ENCODE peak calls at places on chromosomes 16 and 17, in nine cellular contexts. H is NCI-H446; K is anterior cingulate cortex; X is Right ventricle myocardium inferior; A is fibroblast of lung; R is effector memory CD4-positive, alpha-beta T cell; N is activated gamma-delta T cell treated with anti-CD3 and anti-CD28 coated beads, Interleukin-2, amount 50 U/mL, for 16 hours; G is GM06990; F is GM10248. D is an unnamed sample.
A peak's percentile ranks its signal among the peaks of the same experiment; 100 is the strongest.

GRCh38 chr16:66950971-66951790 is 9.9 kb upstream of the CES3 start:
- DNase-seq in K (no peak), X (no peak), G (no peak), N (no peak), R (no peak), H (no peak), F (no peak), A (no peak), D (no peak)

GRCh38 chr16:560701-561412 is 663 bp downstream of the PRR35 start:
- DNase-seq in X (no peak), G (no peak), R (no peak), F (no peak), A (no peak), H (no peak), N (no peak), K (no peak), D (no peak)

GRCh38 chr17:55576237-55576998 is 65.2 kb upstream of the SMIM36 start:
- DNase-seq in G (no peak), K (no peak), F (no peak), N (no peak), A (peak; percentile 87), X (no peak), R (no peak), H (no peak), D (no peak)

GRCh38 chr17:19706791-19707727 is 9.3 kb downstream of the SLC47A2 start:
- DNase-seq in A (no peak), H (no peak), G (no peak), X (no peak), F (no peak), R (no peak), N (no peak), K (no peak), D (no peak)

GRCh38 chr16:7422489-7422888 is 89.8 kb downstream of the RBFOX1 start:
- DNase-seq in G (no peak), R (no peak), A (no peak), N (no peak), H (no peak), X (no peak), K (peak; percentile 9), F (no peak), D (no peak)

GRCh38 chr17:19683117-19683516 is 33.3 kb downstream of the SLC47A2 start:
- DNase-seq in N (no peak), R (no peak), X (no peak), K (no peak), H (no peak), F (no peak), A (no peak), G (no peak), D (no peak)

GRCh38 chr16:23435500-23435899 is 17.5 kb downstream of the COG7 start:
- DNase-seq in N (peak; percentile 43), G (peak; percentile 42), X (no peak), K (no peak), H (peak; percentile 26), A (peak; percentile 36), F (peak; percentile 71), R (peak; percentile 25), D (peak; percentile 47)

GRCh38 chr17:27244481-27245223 is 49.3 kb upstream of the WSB1 start:
- DNase-seq in R (no peak), K (no peak), F (no peak), H (no peak), X (peak; percentile 89), A (peak; percentile 88), G (no peak), N (no peak), D (no peak)

GRCh38 chr16:70476272-70477020 is 22.1 kb downstream of the FCSK start:
- DNase-seq in A (peak; percentile 85), H (peak; percentile 7), G (peak; percentile 83), F (peak; percentile 94), X (no peak), K (no peak), N (no peak), R (no peak), D (peak; percentile 99)

GRCh38 chr16:75566889-75567255 is 693 bp downstream of the GABARAPL2 start:
- DNase-seq in H (no peak), N (no peak), A (peak; percentile 10), K (no peak), R (peak; percentile 8), X (no peak), G (peak; percentile 37), F (no peak), D (no peak)

GRCh38 chr16:29843942-29844341 is 19.1 kb downstream of the CDIPT start:
- DNase-seq in A (no peak), R (no peak), N (no peak), G (no peak), F (no peak), X (no peak), H (no peak), K (no peak), D (no peak)

GRCh38 chr16:10256855-10257641 is 74.8 kb upstream of the GRIN2A start:
- DNase-seq in A (peak; percentile 5), F (peak; percentile 80), N (peak; percentile 7), R (peak; percentile 20), K (peak; percentile 7), X (no peak), G (peak; percentile 61), H (no peak), D (peak; percentile 77)

GRCh38 chr17:8095361-8095760 is 7.8 kb upstream of the ALOX12B start:
- DNase-seq in F (no peak), X (no peak), H (no peak), A (no peak), K (no peak), N (no peak), R (no peak), G (no peak), D (no peak)

GRCh38 chr16:56288019-56288418 is 96.7 kb downstream of the GNAO1 start:
- DNase-seq in K (no peak), R (no peak), A (no peak), N (no peak), H (no peak), G (no peak), X (no peak), F (no peak), D (no peak)

D was measured in GM19239.